ENCODE peak calls at places on chromosomes 11 and 22, in seven cellular contexts. Y, T, D, P, C, U and S are unnamed samples.

GRCh38 chr11:57269580-57270021 is 32.6 kb upstream of the APLNR start:
- DNase-seq in P (no peak), D (no peak), T (no peak), Y (no peak), C (no peak), U (no peak), S (no peak)

GRCh38 chr11:72231396-72232259 is 7.1 kb downstream of the INPPL1 start:
- DNase-seq in D (no peak), U (no peak), T (no peak), P (no peak), C (no peak), Y (no peak), S (peak; percentile 36)

GRCh38 chr22:45612940-45613339 is 58.7 kb upstream of the ATXN10 start:
- DNase-seq in P (no peak), D (no peak), U (no peak), T (no peak), C (no peak), Y (peak; percentile 46), S (no peak)

GRCh38 chr11:17859552-17859951 is 125.0 kb downstream of the KCNC1 start:
- DNase-seq in U (no peak), D (no peak), T (no peak), C (no peak), Y (no peak), P (no peak), S (no peak)

GRCh38 chr11:13339196-13340153 is 61.9 kb downstream of the BMAL1 start:
- DNase-seq in U (no peak), T (peak; percentile 26), P (peak; percentile 31), C (no peak), Y (no peak), D (no peak), S (no peak)

GRCh38 chr11:70324354-70325115 is 54.0 kb downstream of the PPFIA1 start:
- DNase-seq in U (no peak), P (no peak), T (no peak), D (no peak), C (no peak), Y (no peak), S (no peak)

GRCh38 chr11:68882391-68882790 is 21.2 kb downstream of the MRPL21 start:
- DNase-seq in D (no peak), P (no peak), U (no peak), C (no peak), T (no peak), Y (no peak), S (no peak)

GRCh38 chr11:104946907-104947306 is 21.5 kb downstream of the CASP4 start:
- DNase-seq in P (peak; percentile 46), D (no peak), Y (peak; percentile 40), T (no peak), C (no peak), U (no peak), S (peak; percentile 72)

GRCh38 chr11:33919645-33920044 is 27.8 kb upstream of the LMO2 start:
- DNase-seq in U (no peak), D (no peak), P (no peak), C (no peak), Y (no peak), T (no peak), S (no peak)

GRCh38 chr11:32381149-32381548 is 54.2 kb downstream of the WT1 start:
- DNase-seq in Y (no peak), D (no peak), U (no peak), T (no peak), P (no peak), C (no peak), S (no peak)

GRCh38 chr22:38841211-38841610 is 2.6 kb downstream of the NPTXR start:
- DNase-seq in P (no peak), T (peak; percentile 65), U (no peak), C (no peak), Y (no peak), D (no peak), S (no peak)

GRCh38 chr11:31816467-31817053 is 5.4 kb upstream of the PAX6 start:
- DNase-seq in T (no peak), U (no peak), C (peak; percentile 49), P (peak; percentile 40), Y (no peak), D (no peak), S (no peak)

GRCh38 chr11:105081412-105082150 is 36.4 kb upstream of the CARD16 start:
- DNase-seq in Y (no peak), U (no peak), D (no peak), C (peak; percentile 28), T (no peak), P (no peak), S (no peak)

GRCh38 chr11:46305295-46305694 is 27.8 kb downstream of the CREB3L1 start:
- DNase-seq in T (no peak), Y (no peak), C (no peak), D (no peak), P (no peak), U (no peak), S (no peak)

GRCh38 chr11:35322321-35322979 is 96.9 kb downstream of the SLC1A2 start:
- DNase-seq in U (no peak), D (no peak), C (no peak), P (no peak), Y (no peak), T (no peak), S (no peak)

GRCh38 chr11:38824573-38824972 is 2226.5 kb upstream of the RAG2 start:
- DNase-seq in Y (no peak), C (no peak), U (no peak), P (peak; percentile 9), D (no peak), T (no peak), S (peak; percentile 3)

GRCh38 chr11:69525516-69526452 is 44.3 kb downstream of the LINC01488 start:
- DNase-seq in P (no peak), T (no peak), U (no peak), Y (no peak), D (no peak), C (peak; percentile 20), S (no peak)

GRCh38 chr11:61635787-61636186 is 44.4 kb upstream of the DAGLA start:
- DNase-seq in D (no peak), C (no peak), Y (no peak), T (no peak), U (no peak), P (no peak), S (no peak)

GRCh38 chr11:94553938-94554337 is 10.2 kb downstream of the FUT4 start:
- DNase-seq in U (no peak), P (peak; percentile 40), T (peak; percentile 22), C (no peak), D (no peak), Y (peak; percentile 24), S (no peak)

GRCh38 chr11:63813035-63813562 is at the start of gene SPINDOC:
- DNase-seq in D (peak; percentile 65), P (peak; percentile 86), C (peak; percentile 73), Y (peak; percentile 75), T (peak; percentile 84), U (peak; percentile 52), S (peak; percentile 77)

GRCh38 chr11:44631831-44632230 is 66.4 kb downstream of the CD82 start:
- DNase-seq in C (peak; percentile 22), Y (no peak), D (no peak), T (no peak), P (no peak), U (no peak), S (no peak)

GRCh38 chr11:107581147-107581546 is 9.8 kb upstream of the ELMOD1 start:
- DNase-seq in P (no peak), U (no peak), Y (no peak), T (no peak), D (no peak), C (no peak), S (no peak)

GRCh38 chr11:2771758-2772466 is 72.1 kb upstream of the KCNQ1OT1 start:
- DNase-seq in U (peak; percentile 6), Y (no peak), D (no peak), C (peak; percentile 20), P (no peak), T (no peak), S (peak; percentile 21)

GRCh38 chr22:39595622-39596182 is 25.1 kb downstream of the CACNA1I start:
- DNase-seq in Y (no peak), D (no peak), T (no peak), C (no peak), U (no peak), P (no peak), S (no peak)

GRCh38 chr11:73931039-73931645 is 19.7 kb upstream of the DNAJB13 start:
- DNase-seq in T (peak; percentile 34), D (no peak), Y (peak; percentile 60), C (peak; percentile 66), U (no peak), P (peak; percentile 80), S (peak; percentile 78)

GRCh38 chr22:48893288-48894063 is 934.2 kb downstream of the BRD1 start:
- DNase-seq in Y (no peak), P (no peak), D (no peak), U (no peak), T (no peak), C (no peak), S (no peak)
- H3K9me3 ChIP-seq in Y (no peaks in the 10 kb centered on the region), P (no peaks in the 10 kb centered on the region), D (no peaks in the 10 kb centered on the region), U (no peaks in the 10 kb centered on the region), T (no peaks in the 10 kb centered on the region), C (no peaks in the 10 kb centered on the region), S (no peaks in the 10 kb centered on the region)

GRCh38 chr22:47923011-47923427 is 1160.6 kb downstream of the TBC1D22A start:
- DNase-seq in P (no peak), Y (no peak), U (no peak), D (no peak), C (no peak), T (no peak), S (no peak)

GRCh38 chr22:47920380-47920959 is 1158.0 kb downstream of the TBC1D22A start:
- DNase-seq in Y (no peak), D (no peak), C (no peak), T (no peak), U (no peak), P (no peak), S (no peak)

GRCh38 chr22:47919893-47920292 is 1157.4 kb downstream of the TBC1D22A start:
- DNase-seq in T (no peak), D (no peak), Y (no peak), C (no peak), P (no peak), U (no peak), S (no peak)

GRCh38 chr22:47918936-47919505 is 1156.6 kb downstream of the TBC1D22A start:
- DNase-seq in U (no peak), D (no peak), Y (no peak), C (no peak), T (no peak), P (no peak), S (no peak)

DNA sequence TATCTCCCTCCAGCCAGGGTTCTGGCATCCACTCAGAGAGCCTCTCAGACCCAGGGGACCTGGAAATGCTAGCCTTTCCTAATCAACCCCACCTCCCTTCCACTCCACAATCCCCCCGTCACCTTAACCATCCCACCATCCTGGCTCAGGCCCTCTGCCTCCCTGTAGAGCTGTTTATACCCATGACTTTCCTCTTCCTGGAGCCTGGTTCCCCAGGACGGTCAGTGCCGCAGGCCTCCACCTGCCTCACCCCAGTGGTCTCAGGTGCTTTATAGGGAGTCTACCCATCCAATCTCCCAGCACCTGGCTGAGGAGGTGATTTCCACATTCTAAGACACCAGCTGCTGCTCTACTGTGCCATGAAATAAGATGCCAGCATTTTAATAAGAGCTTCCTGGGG is 1159.5 kb downstream of the TBC1D22A start:
- DNase-seq in D (no peak), Y (no peak), U (no peak), P (no peak), T (no peak), C (no peak), S (no peak)
- H3K9me3 ChIP-seq in D (no peaks in the 10 kb centered on the region), Y (peaks cover 6% of the 10 kb centered on the region), U (no peaks in the 10 kb centered on the region), P (no peaks in the 10 kb centered on the region), T (no peaks in the 10 kb centered on the region), C (peaks cover 10% of the 10 kb centered on the region), S (no peaks in the 10 kb centered on the region)

GRCh38 chr22:49034836-49035817 is 792.5 kb downstream of the BRD1 start:
- DNase-seq in C (no peak), T (no peak), U (no peak), P (no peak), D (no peak), Y (no peak), S (no peak)
- H3K9me3 ChIP-seq in C (no peaks in the 10 kb centered on the region), T (no peaks in the 10 kb centered on the region), U (no peaks in the 10 kb centered on the region), P (no peaks in the 10 kb centered on the region), D (no peaks in the 10 kb centered on the region), Y (no peaks in the 10 kb centered on the region), S (no peaks in the 10 kb centered on the region)

GRCh38 chr22:11626422-11626773 is 3901.6 kb upstream of the OR11H1 start:
- DNase-seq in C (no peak), P (no peak), T (no peak), D (no peak), Y (no peak), U (no peak), S (no peak)
- H3K9me3 ChIP-seq in C (peaks cover 79% of the 10 kb centered on the region), P (peaks cover 14% of the 10 kb centered on the region), T (no peaks in the 10 kb centered on the region), D (peaks cover 16% of the 10 kb centered on the region), Y (no peaks in the 10 kb centered on the region), U (peaks cover 6% of the 10 kb centered on the region), S (peaks cover 5% of the 10 kb centered on the region)